ENCODE peak calls at places on chromosomes 11 and 22, in nine cellular contexts. C is fibroblast of the aortic adventitia, P is fibroblast of mammary gland, L is tibial artery, U is brain microvascular endothelial cell, Z is thoracic aorta, W is body of pancreas, S is heart left ventricle, X is psoas muscle. D is an unnamed sample.

GRCh38 chr11:112734207-112734606 is 227.0 kb upstream of the NCAM1 start:
- DNase-seq in C (peak; percentile 46), P (peak; percentile 10), L (no peak), U (peak; percentile 5), Z (no peak), W (peak; percentile 15), S (peak; percentile 31), X (no peak), D (peak; percentile 56)

GRCh38 chr11:119206512-119207299 is 567 bp downstream of the CBL start:
- DNase-seq in C (no peak), P (peak; percentile 19), L (no peak), U (peak; percentile 5), Z (peak; percentile 10), W (peak; percentile 49), S (peak; percentile 72), X (peak; percentile 72), D (no peak)

GRCh38 chr11:34616830-34617504 is 3.9 kb upstream of the EHF start:
- DNase-seq in C (peak; percentile 32), P (no peak), L (no peak), U (no peak), Z (no peak), W (peak; percentile 68), S (peak; percentile 56), X (no peak), D (no peak)

GRCh38 chr11:65590240-65590738 is 5.3 kb downstream of the KCNK7 start:
- DNase-seq in C (no peak), P (no peak), L (no peak), U (no peak), Z (no peak), W (peak; percentile 49), S (no peak), X (peak; percentile 85), D (peak; percentile 45)

GRCh38 chr22:40668611-40669390 is 10.5 kb upstream of the MCHR1 start:
- DNase-seq in C (peak; percentile 91), P (peak; percentile 92), L (no peak), U (peak; percentile 64), Z (no peak), W (no peak), S (no peak), X (no peak), D (peak; percentile 96)

GRCh38 chr11:120210651-120211521 is at the start of gene OAF:
- DNase-seq in C (peak; percentile 84), P (peak; percentile 88), L (no peak), U (peak; percentile 73), Z (no peak), W (peak; percentile 84), S (peak; percentile 81), X (peak; percentile 87), D (peak; percentile 85)

GRCh38 chr11:13033760-13034533 is 24.8 kb downstream of the RASSF10 start:
- DNase-seq in C (no peak), P (no peak), L (no peak), U (no peak), Z (no peak), W (no peak), S (no peak), X (no peak), D (no peak)

GRCh38 chr11:129021295-129021694 is 78.6 kb upstream of the TP53AIP1 start:
- DNase-seq in C (peak; percentile 52), P (peak; percentile 20), L (no peak), U (no peak), Z (no peak), W (no peak), S (no peak), X (no peak), D (peak; percentile 11)

GRCh38 chr22:25370322-25370721 is 150.9 kb downstream of the CRYBB2 start:
- DNase-seq in C (no peak), P (no peak), L (no peak), U (no peak), Z (no peak), W (no peak), S (no peak), X (no peak), D (no peak)

GRCh38 chr11:72524711-72525110 is 90.4 kb upstream of the CLPB start:
- DNase-seq in C (peak; percentile 63), P (peak; percentile 59), L (no peak), U (peak; percentile 63), Z (no peak), W (no peak), S (no peak), X (no peak), D (peak; percentile 31)

GRCh38 chr22:28560005-28560742 is 119.5 kb downstream of the TTC28 start:
- DNase-seq in C (peak; percentile 78), P (peak; percentile 75), L (no peak), U (peak; percentile 28), Z (no peak), W (no peak), S (no peak), X (no peak), D (peak; percentile 78)

GRCh38 chr22:46825145-46825544 is 62.7 kb downstream of the TBC1D22A start:
- DNase-seq in C (peak; percentile 34), P (no peak), L (no peak), U (no peak), Z (no peak), W (no peak), S (no peak), X (no peak), D (no peak)

GRCh38 chr11:96000064-96000463 is 76.2 kb upstream of the MTMR2 start:
- DNase-seq in C (peak; percentile 30), P (peak; percentile 25), L (no peak), U (no peak), Z (no peak), W (no peak), S (no peak), X (no peak), D (peak; percentile 35)

GRCh38 chr11:131633978-131634377 is 263.6 kb downstream of the NTM start:
- DNase-seq in C (no peak), P (no peak), L (no peak), U (no peak), Z (no peak), W (no peak), S (no peak), X (no peak), D (no peak)

GRCh38 chr11:122170815-122171475 is 54.9 kb upstream of the BLID start:
- DNase-seq in C (peak; percentile 65), P (peak; percentile 97), L (no peak), U (peak; percentile 83), Z (no peak), W (no peak), S (no peak), X (no peak), D (peak; percentile 57)

GRCh38 chr11:119816660-119817059 is 87.7 kb upstream of the NECTIN1 start:
- DNase-seq in C (no peak), P (no peak), L (no peak), U (peak; percentile 68), Z (no peak), W (no peak), S (no peak), X (no peak), D (no peak)

GRCh38 chr22:29139965-29140782 is 65.5 kb upstream of the EMID1 start:
- DNase-seq in C (peak; percentile 89), P (peak; percentile 60), L (no peak), U (no peak), Z (no peak), W (no peak), S (peak; percentile 2), X (no peak), D (peak; percentile 91)

GRCh38 chr11:6353367-6353987 is 33.2 kb upstream of the CAVIN3 start:
- DNase-seq in C (peak; percentile 61), P (peak; percentile 53), L (peak; percentile 70), U (peak; percentile 20), Z (no peak), W (peak; percentile 89), S (peak; percentile 43), X (peak; percentile 68), D (peak; percentile 53)

GRCh38 chr11:63769719-63770443 is 1.3 kb upstream of the ZFTA start:
- DNase-seq in C (no peak), P (no peak), L (no peak), U (no peak), Z (no peak), W (peak; percentile 25), S (peak; percentile 15), X (peak; percentile 62), D (no peak)

GRCh38 chr11:95799531-95799930 is 9.2 kb downstream of the CEP57 start:
- DNase-seq in C (no peak), P (peak; percentile 17), L (no peak), U (no peak), Z (no peak), W (no peak), S (no peak), X (no peak), D (no peak)

DNA sequence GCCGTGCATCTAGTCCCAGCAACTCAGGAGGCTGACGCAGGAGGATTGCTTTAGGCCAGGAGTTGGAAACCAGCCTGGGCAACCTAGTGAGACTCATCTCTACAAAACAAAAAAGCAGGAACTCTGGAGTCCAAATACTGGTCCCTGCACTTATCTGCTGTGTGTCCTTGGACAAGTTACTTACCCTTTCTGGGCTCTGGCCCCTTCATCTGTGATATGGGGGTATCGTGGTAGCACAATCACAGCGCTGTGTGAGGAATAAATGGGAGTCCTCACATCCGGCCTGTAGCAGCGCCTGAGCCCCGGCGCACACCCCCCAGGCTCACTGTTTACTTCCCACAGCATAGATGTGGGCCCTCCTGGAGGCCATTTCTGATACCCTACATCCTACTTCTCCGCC is 44.2 kb upstream of the MYH9 start:
- DNase-seq in C (no peak), P (no peak), L (no peak), U (no peak), Z (no peak), W (no peak), S (no peak), X (no peak), D (no peak)
- H3K4me3 ChIP-seq in C (no peak overlapping the region), P (no peak overlapping the region), L (no peak overlapping the region), U (no peak overlapping the region), Z (no peak overlapping the region), W (no peak overlapping the region), S (no peak overlapping the region), X (no peak overlapping the region), D (no peak overlapping the region)

GRCh38 chr11:1825039-1825740 is 9.6 kb upstream of the SYT8 start:
- DNase-seq in C (no peak), P (no peak), L (peak; percentile 66), U (no peak), Z (no peak), W (peak; percentile 80), S (no peak), X (peak; percentile 66), D (peak; percentile 16)
- TF ChIP-seq CTCF in C (peak; percentile 48), P (peak; percentile 14), L (no peak), U (peak; percentile 71), Z (peak; percentile 41), W (peak; percentile 66), S (peak; percentile 58), X (peak; percentile 28), D (peak; percentile 43)

DNA sequence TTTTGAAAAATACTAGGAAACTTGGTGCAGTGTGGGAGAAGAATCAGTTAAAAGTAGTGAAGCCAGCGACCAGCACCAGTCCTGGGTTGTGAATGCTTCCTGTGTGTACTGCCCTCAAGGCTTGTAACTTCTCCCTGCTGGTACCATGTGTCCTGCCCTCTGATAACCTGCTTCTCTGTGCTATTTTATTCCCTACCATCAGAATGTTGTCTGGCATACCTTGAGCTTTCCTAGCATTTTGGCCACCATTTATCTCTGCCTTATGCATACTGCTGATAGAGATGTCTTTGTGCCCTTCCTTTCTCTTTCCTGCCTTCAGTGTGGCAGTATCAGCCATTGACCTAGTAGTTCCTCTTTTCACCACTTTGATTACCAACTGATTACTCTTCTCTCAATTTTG is 2.0 kb downstream of the GTF2H1 start:
- DNase-seq in C (no peak), P (no peak), L (no peak), U (no peak), Z (no peak), W (no peak), S (no peak), X (no peak), D (no peak)
- H3K4me3 ChIP-seq in C (peak overlapping the region; percentile 51), P (peak overlapping the region; percentile 78), L (no peak overlapping the region), U (peak overlapping the region; percentile 20), Z (peak overlapping the region; percentile 94), W (no peak overlapping the region), S (peak overlapping the region; percentile 93), X (peak overlapping the region; percentile 34), D (peak overlapping the region; percentile 71)

GRCh38 chr22:48705159-48705916 is 1122.3 kb downstream of the BRD1 start:
- DNase-seq in C (no peak), P (no peak), L (peak; percentile 41), U (no peak), Z (no peak), W (no peak), S (no peak), X (no peak), D (no peak)
- TF ChIP-seq CTCF in C (no peak), P (no peak), L (no peak), U (no peak), Z (no peak), W (no peak), S (no peak), X (no peak), D (no peak)

D was measured in fibroblast of pulmonary artery.